ENCODE peak calls at places on chromosome 21, in six cellular contexts. One of them, this sample, is unnamed.

GRCh38 chr21:36587388-36587787 is 107.5 kb upstream of the CLDN14 start:
- DNase-seq in activated T-helper 1 cell treated with anti-CD3 and anti-CD28 coated beads, Interleukin-2, amount 50 U/mL, for 16 hours: no peak
- DNase-seq in H7: no peak
- DNase-seq in OCI-LY7: no peak
- DNase-seq in HEK293T: no peak
- DNase-seq in CD8-positive, alpha-beta memory T cell: no peak
- DNase-seq in this sample: no peak

GRCh38 chr21:43332872-43333300 is 94.0 kb downstream of the SIK1 start:
- DNase-seq in HEK293T: no peak
- DNase-seq in H7: peak; percentile 79
- DNase-seq in OCI-LY7: no peak
- DNase-seq in activated T-helper 1 cell treated with anti-CD3 and anti-CD28 coated beads, Interleukin-2, amount 50 U/mL, for 16 hours: no peak
- DNase-seq in CD8-positive, alpha-beta memory T cell: no peak
- DNase-seq in this sample: no peak

GRCh38 chr21:26798856-26799751 is 46.1 kb downstream of the ADAMTS1 start:
- DNase-seq in H7: no peak
- DNase-seq in OCI-LY7: no peak
- DNase-seq in HEK293T: no peak
- DNase-seq in CD8-positive, alpha-beta memory T cell: no peak
- DNase-seq in activated T-helper 1 cell treated with anti-CD3 and anti-CD28 coated beads, Interleukin-2, amount 50 U/mL, for 16 hours: no peak
- DNase-seq in this sample: no peak

GRCh38 chr21:16597768-16598167 is 868.0 kb downstream of the USP25 start:
- DNase-seq in HEK293T: no peak
- DNase-seq in CD8-positive, alpha-beta memory T cell: no peak
- DNase-seq in activated T-helper 1 cell treated with anti-CD3 and anti-CD28 coated beads, Interleukin-2, amount 50 U/mL, for 16 hours: no peak
- DNase-seq in H7: no peak
- DNase-seq in OCI-LY7: no peak
- DNase-seq in this sample: no peak

GRCh38 chr21:37562920-37563640 is 196.5 kb downstream of the DYRK1A start:
- DNase-seq in HEK293T: no peak
- DNase-seq in activated T-helper 1 cell treated with anti-CD3 and anti-CD28 coated beads, Interleukin-2, amount 50 U/mL, for 16 hours: no peak
- DNase-seq in H7: no peak
- DNase-seq in OCI-LY7: no peak
- DNase-seq in CD8-positive, alpha-beta memory T cell: no peak
- DNase-seq in this sample: no peak

GRCh38 chr21:44304846-44305245 is 5.0 kb downstream of the PFKL start:
- DNase-seq in activated T-helper 1 cell treated with anti-CD3 and anti-CD28 coated beads, Interleukin-2, amount 50 U/mL, for 16 hours: no peak
- DNase-seq in H7: peak; percentile 89
- DNase-seq in OCI-LY7: peak; percentile 72
- DNase-seq in HEK293T: peak; percentile 69
- DNase-seq in CD8-positive, alpha-beta memory T cell: peak; percentile 32
- DNase-seq in this sample: peak; percentile 30

GRCh38 chr21:41847066-41847804 is 31.9 kb downstream of the PRDM15 start:
- DNase-seq in activated T-helper 1 cell treated with anti-CD3 and anti-CD28 coated beads, Interleukin-2, amount 50 U/mL, for 16 hours: no peak
- DNase-seq in HEK293T: peak; percentile 41
- DNase-seq in OCI-LY7: no peak
- DNase-seq in H7: peak; percentile 84
- DNase-seq in CD8-positive, alpha-beta memory T cell: no peak
- DNase-seq in this sample: no peak

GRCh38 chr21:34166468-34166867 is 93.1 kb downstream of the MRPS6 start:
- DNase-seq in activated T-helper 1 cell treated with anti-CD3 and anti-CD28 coated beads, Interleukin-2, amount 50 U/mL, for 16 hours: no peak
- DNase-seq in H7: no peak
- DNase-seq in OCI-LY7: peak; percentile 12
- DNase-seq in CD8-positive, alpha-beta memory T cell: no peak
- DNase-seq in HEK293T: no peak
- DNase-seq in this sample: no peak

GRCh38 chr21:32131960-32132359 is 146.9 kb downstream of the MIS18A start:
- DNase-seq in CD8-positive, alpha-beta memory T cell: no peak
- DNase-seq in OCI-LY7: no peak
- DNase-seq in HEK293T: no peak
- DNase-seq in activated T-helper 1 cell treated with anti-CD3 and anti-CD28 coated beads, Interleukin-2, amount 50 U/mL, for 16 hours: no peak
- DNase-seq in H7: no peak
- DNase-seq in this sample: no peak

GRCh38 chr21:31557956-31558838 is 101.3 kb upstream of the SOD1 start:
- DNase-seq in activated T-helper 1 cell treated with anti-CD3 and anti-CD28 coated beads, Interleukin-2, amount 50 U/mL, for 16 hours: no peak
- DNase-seq in H7: peak; percentile 79
- DNase-seq in CD8-positive, alpha-beta memory T cell: peak; percentile 4
- DNase-seq in HEK293T: peak; percentile 60
- DNase-seq in OCI-LY7: peak; percentile 72
- DNase-seq in this sample: peak; percentile 10

GRCh38 chr21:27101533-27101932 is 134.6 kb upstream of the ADAMTS5 start:
- DNase-seq in OCI-LY7: no peak
- DNase-seq in HEK293T: no peak
- DNase-seq in H7: no peak
- DNase-seq in CD8-positive, alpha-beta memory T cell: no peak
- DNase-seq in activated T-helper 1 cell treated with anti-CD3 and anti-CD28 coated beads, Interleukin-2, amount 50 U/mL, for 16 hours: no peak
- DNase-seq in this sample: no peak

GRCh38 chr21:36347962-36348328 is 27.9 kb downstream of the MORC3 start:
- DNase-seq in activated T-helper 1 cell treated with anti-CD3 and anti-CD28 coated beads, Interleukin-2, amount 50 U/mL, for 16 hours: no peak
- DNase-seq in H7: no peak
- DNase-seq in HEK293T: no peak
- DNase-seq in OCI-LY7: no peak
- DNase-seq in CD8-positive, alpha-beta memory T cell: no peak
- DNase-seq in this sample: no peak